ENCODE peak calls at places on chromosome 16, in four cellular contexts. X is activated CD4-positive, alpha-beta T cell treated with anti-CD3 and anti-CD28 coated beads, Interleukin-2, amount 50 U/mL, for 24 hours; J is NCI-H774; N is sigmoid colon. E is an unnamed sample.

GRCh38 chr16:27285676-27286196 is 17.2 kb upstream of the NSMCE1 start:
- DNase-seq in J (no peak), N (no peak), X (no peak), E (no peak)

GRCh38 chr16:85819245-85819644 is 19.8 kb downstream of the COX4I1 start:
- DNase-seq in N (peak), J (no peak), X (peak), E (peak)

GRCh38 chr16:57810197-57811024 is 8.1 kb upstream of the KIFC3 start:
- DNase-seq in X (peak), N (peak), J (peak), E (peak)

GRCh38 chr16:79430129-79430789 is 170.3 kb downstream of the MAF start:
- DNase-seq in N (no peak), J (peak), X (no peak), E (peak)

GRCh38 chr16:50293041-50293783 is 26.9 kb downstream of the ADCY7 start:
- DNase-seq in X (no peak), N (no peak), J (no peak), E (no peak)

GRCh38 chr16:74297296-74297665 is 667 bp downstream of the PSMD7 start:
- DNase-seq in N (no peak), J (no peak), X (peak), E (peak)

GRCh38 chr16:13767215-13767614 is 152.7 kb upstream of the ERCC4 start:
- DNase-seq in N (no peak), J (no peak), X (no peak), E (peak)

GRCh38 chr16:16127469-16128116 is 95.7 kb downstream of the ABCC6 start:
- DNase-seq in J (peak), X (peak), N (peak), E (peak)

GRCh38 chr16:8241408-8241807 is 348.9 kb downstream of the TMEM114 start:
- DNase-seq in N (no peak), J (no peak), X (no peak), E (no peak)

GRCh38 chr16:69855587-69855986 is 93.5 kb downstream of the WWP2 start:
- DNase-seq in X (no peak), J (no peak), N (no peak), E (no peak)

GRCh38 chr16:31052131-31052530 is 18.8 kb downstream of the STX4 start:
- DNase-seq in J (no peak), X (no peak), N (no peak), E (no peak)

GRCh38 chr16:2500937-2501750 is 12.6 kb upstream of the ATP6V0C start:
- DNase-seq in J (peak), X (peak), N (peak), E (peak)

GRCh38 chr16:27853101-27853500 is 210.4 kb downstream of the GSG1L start:
- DNase-seq in X (no peak), N (peak), J (no peak), E (no peak)

GRCh38 chr16:31333686-31334649 is 21.0 kb upstream of the ITGAX start:
- DNase-seq in J (no peak), N (peak), X (no peak), E (peak)

GRCh38 chr16:81401035-81401950 is 43.3 kb upstream of the CMIP start:
- DNase-seq in J (no peak), X (no peak), N (peak), E (peak)

GRCh38 chr16:84021488-84021887 is 21.1 kb downstream of the SLC38A8 start:
- DNase-seq in J (no peak), N (no peak), X (no peak), E (no peak)

GRCh38 chr16:3780570-3780969 is 63.2 kb upstream of the TRAP1 start:
- DNase-seq in J (no peak), X (no peak), N (no peak), E (no peak)

GRCh38 chr16:24289301-24289700 is 33.2 kb downstream of the CACNG3 start:
- DNase-seq in X (no peak), J (no peak), N (no peak), E (no peak)

GRCh38 chr16:66171578-66171977 is 194.9 kb upstream of the CDH5 start:
- DNase-seq in J (no peak), X (no peak), N (no peak), E (no peak)

GRCh38 chr16:50245417-50246298 is 20.7 kb upstream of the ADCY7 start:
- DNase-seq in X (peak), J (peak), N (no peak), E (peak)

E was measured in ELF-1.